ENCODE peak calls at places on chromosomes 13 and 19, in ten cellular contexts. L is cerebellum; A is AG20443; F is fibroblast of the aortic adventitia; B is kidney glomerular epithelial cell; S is SHP77; R is stimulated activated CD4-positive, alpha-beta T cell treated with anti-CD3 and anti-CD28 coated beads, TNF-alpha, amount 100 ng/mL, for 4 hours; K is Peyer's patch; G is brain microvascular endothelial cell; N is effector memory CD4-positive, alpha-beta T cell. P is an unnamed sample.

GRCh38 chr13:80469841-80470378 is 129.0 kb upstream of the SPRY2 start:
- DNase-seq in K (no peak), A (peak), G (peak), R (no peak), F (peak), N (no peak), L (peak), B (no peak), S (no peak), P (no peak)

GRCh38 chr13:113671066-113672001 is 4.3 kb downstream of the GRK1 start:
- DNase-seq in K (peak), A (no peak), R (no peak), S (no peak), G (no peak), N (no peak), B (no peak), L (no peak), F (no peak), P (no peak)

GRCh38 chr13:73482556-73482955 is 423.8 kb downstream of the KLF5 start:
- DNase-seq in K (no peak), L (no peak), N (no peak), F (no peak), A (no peak), B (no peak), G (no peak), R (no peak), S (no peak), P (no peak)

GRCh38 chr19:33624586-33625153 is 2.9 kb downstream of the CHST8 start:
- DNase-seq in S (no peak), B (no peak), F (no peak), R (no peak), K (no peak), L (no peak), N (no peak), G (no peak), A (no peak), P (no peak)

GRCh38 chr13:107574517-107575215 is 640.7 kb downstream of the LIG4 start:
- DNase-seq in G (no peak), L (no peak), K (no peak), B (no peak), F (peak), R (no peak), S (no peak), N (no peak), A (no peak), P (no peak)

GRCh38 chr13:54643863-54644262 is 1615.2 kb downstream of the OLFM4 start:
- DNase-seq in B (no peak), F (no peak), A (no peak), N (no peak), K (no peak), L (no peak), G (no peak), R (no peak), S (no peak), P (no peak)

GRCh38 chr13:112702983-112703379 is 13.1 kb downstream of the ATP11A start:
- DNase-seq in B (no peak), F (no peak), L (no peak), A (no peak), R (no peak), S (no peak), N (no peak), K (peak), G (no peak), P (no peak)

GRCh38 chr19:32876919-32877285 is 7.3 kb upstream of the SLC7A9 start:
- DNase-seq in L (no peak), G (peak), R (no peak), N (no peak), S (no peak), B (no peak), A (no peak), K (peak), F (no peak), P (no peak)

GRCh38 chr13:44660050-44660449 is 83.9 kb upstream of the TSC22D1 start:
- DNase-seq in S (no peak), K (no peak), F (no peak), R (no peak), L (no peak), G (no peak), B (no peak), N (no peak), A (no peak), P (no peak)

GRCh38 chr19:768424-768823 is 17.5 kb downstream of the MISP start:
- DNase-seq in K (no peak), R (no peak), A (peak), S (no peak), N (no peak), F (peak), B (peak), L (no peak), G (peak), P (no peak)

GRCh38 chr13:59409211-59409610 is 754.5 kb downstream of the DIAPH3 start:
- DNase-seq in N (no peak), A (peak), L (no peak), S (no peak), B (no peak), R (no peak), K (no peak), F (no peak), G (peak), P (no peak)

GRCh38 chr13:25165664-25166063 is 6.4 kb downstream of the AMER2 start:
- DNase-seq in L (no peak), N (no peak), A (no peak), S (no peak), G (no peak), R (no peak), K (no peak), F (no peak), B (no peak), P (no peak)

GRCh38 chr13:103812558-103812957 is 746.3 kb upstream of the SLC10A2 start:
- DNase-seq in K (no peak), A (no peak), L (no peak), G (no peak), N (no peak), R (no peak), S (no peak), B (no peak), F (no peak), P (no peak)

GRCh38 chr19:49422407-49423277 is 599 bp downstream of the PTH2 start:
- DNase-seq in L (peak), F (peak), A (peak), N (peak), B (no peak), G (no peak), R (no peak), S (peak), K (no peak), P (no peak)

GRCh38 chr13:106416645-106417044 is 118.8 kb downstream of the EFNB2 start:
- DNase-seq in B (no peak), N (no peak), A (no peak), S (no peak), K (no peak), R (no peak), G (no peak), L (no peak), F (no peak), P (no peak)

GRCh38 chr19:18612772-18613588 is at the start of gene TMEM59L:
- DNase-seq in K (no peak), F (no peak), G (no peak), L (peak), A (peak), B (no peak), N (peak), S (no peak), R (no peak), P (peak)

GRCh38 chr13:40558656-40559055 is 107.8 kb downstream of the FOXO1 start:
- DNase-seq in K (no peak), S (no peak), L (no peak), G (no peak), B (no peak), A (no peak), R (no peak), N (no peak), F (no peak), P (no peak)

GRCh38 chr19:2495130-2495641 is 19.3 kb downstream of the GADD45B start:
- DNase-seq in F (peak), A (peak), G (no peak), N (peak), L (peak), K (peak), S (peak), R (no peak), B (peak), P (no peak)

GRCh38 chr19:47057328-47057727 is 8.9 kb upstream of the TMEM160 start:
- DNase-seq in S (no peak), K (no peak), N (no peak), L (no peak), F (no peak), R (no peak), A (no peak), G (peak), B (no peak), P (no peak)

GRCh38 chr13:55576389-55576788 is 1564.3 kb upstream of the PRR20A start:
- DNase-seq in A (no peak), B (no peak), R (no peak), K (no peak), F (no peak), G (no peak), N (no peak), L (no peak), S (no peak), P (no peak)

GRCh38 chr13:24923305-24923640 is 159.3 kb downstream of the RNF17 start:
- DNase-seq in F (peak), N (no peak), A (peak), B (peak), G (peak), L (peak), R (no peak), S (no peak), K (no peak), P (no peak)

GRCh38 chr19:46958542-46958941 is 61.1 kb upstream of the NPAS1 start:
- DNase-seq in S (no peak), F (peak), N (no peak), L (no peak), B (no peak), G (peak), R (no peak), A (peak), K (no peak), P (no peak)

GRCh38 chr13:44449999-44450821 is 76.6 kb downstream of the SERP2 start:
- DNase-seq in G (no peak), K (no peak), N (no peak), L (no peak), F (no peak), B (no peak), S (no peak), R (no peak), A (no peak), P (no peak)

GRCh38 chr19:40592170-40592569 is 9.0 kb upstream of the LTBP4 start:
- DNase-seq in S (peak), K (no peak), B (peak), A (peak), N (no peak), F (peak), L (peak), G (peak), R (no peak), P (no peak)

GRCh38 chr19:40486017-40486416 is 19.2 kb downstream of the SPTBN4 start:
- DNase-seq in S (no peak), B (no peak), R (no peak), F (no peak), N (no peak), K (no peak), G (no peak), L (no peak), A (no peak), P (no peak)

GRCh38 chr19:5291588-5292193 is 48.9 kb downstream of the PTPRS start:
- DNase-seq in R (no peak), G (no peak), A (no peak), B (no peak), N (no peak), L (no peak), F (no peak), S (no peak), K (no peak), P (no peak)

GRCh38 chr19:17556995-17557394 is 1.5 kb downstream of the COLGALT1 start:
- DNase-seq in K (no peak), S (no peak), A (no peak), F (no peak), N (no peak), R (no peak), B (no peak), G (no peak), L (no peak), P (no peak)

GRCh38 chr13:43354147-43354945 is 331.0 kb downstream of the DNAJC15 start:
- DNase-seq in R (no peak), B (no peak), G (no peak), K (no peak), F (no peak), S (no peak), A (no peak), L (no peak), N (no peak), P (no peak)

P was measured in effector CD4-positive, alpha-beta T cell.